ENCODE peak calls at places on chromosomes 6 and 20, in nine cellular contexts. J, X, M, Y, O, G, H, L and I are unnamed samples.

GRCh38 chr6:29426654-29427053 is 11.9 kb downstream of the OR12D1 start:
- DNase-seq in J (no peak), X (no peak), M (no peak), Y (no peak), O (no peak), G (no peak), H (no peak), L (no peak), I (no peak)

GRCh38 chr6:32604434-32604877 is 14.8 kb upstream of the HLA-DRB1 start:
- DNase-seq in J (no peak), X (no peak), M (no peak), Y (no peak), O (no peak), G (no peak), H (no peak), L (no peak), I (no peak)

GRCh38 chr6:39887692-39888450 is 46.4 kb downstream of the MOCS1 start:
- DNase-seq in J (no peak), X (no peak), M (peak; percentile 83), Y (peak; percentile 39), O (peak; percentile 98), G (peak; percentile 95), H (peak; percentile 86), L (peak; percentile 18), I (no peak)

GRCh38 chr6:63527658-63528514 is 44.4 kb upstream of the LOC128125822 start:
- DNase-seq in J (no peak), X (no peak), M (no peak), Y (peak; percentile 94), O (peak; percentile 95), G (peak; percentile 100), H (no peak), L (no peak), I (peak; percentile 87)

GRCh38 chr20:298755-299391 is 1.5 kb downstream of the ZCCHC3 start:
- DNase-seq in J (no peak), X (no peak), M (no peak), Y (no peak), O (no peak), G (no peak), H (no peak), L (no peak), I (no peak)

GRCh38 chr6:93684339-93684738 is 265.0 kb upstream of the EPHA7 start:
- DNase-seq in J (no peak), X (no peak), M (no peak), Y (no peak), O (no peak), G (no peak), H (no peak), L (no peak), I (no peak)

GRCh38 chr20:37282558-37282957 is 6.9 kb upstream of the MANBAL start:
- DNase-seq in J (no peak), X (no peak), M (no peak), Y (no peak), O (peak; percentile 80), G (peak; percentile 81), H (no peak), L (peak; percentile 43), I (no peak)

GRCh38 chr20:56433221-56433879 is 21.3 kb downstream of the CASS4 start:
- DNase-seq in J (no peak), X (no peak), M (no peak), Y (no peak), O (no peak), G (no peak), H (no peak), L (no peak), I (no peak)

GRCh38 chr6:102085257-102085656 is 691.7 kb downstream of the GRIK2 start:
- DNase-seq in J (no peak), X (no peak), M (no peak), Y (no peak), O (no peak), G (peak; percentile 29), H (no peak), L (no peak), I (no peak)

GRCh38 chr6:78999737-79000136 is 78.3 kb downstream of the PHIP start:
- DNase-seq in J (no peak), X (no peak), M (no peak), Y (no peak), O (peak; percentile 15), G (peak; percentile 8), H (no peak), L (no peak), I (no peak)

GRCh38 chr6:143607959-143608358 is 69.8 kb upstream of the PHACTR2 start:
- DNase-seq in J (no peak), X (no peak), M (no peak), Y (peak; percentile 63), O (no peak), G (no peak), H (no peak), L (peak; percentile 31), I (no peak)

GRCh38 chr6:147950623-147950987 is 392.0 kb upstream of the SASH1 start:
- DNase-seq in J (no peak), X (no peak), M (peak; percentile 9), Y (no peak), O (peak; percentile 88), G (peak; percentile 21), H (no peak), L (no peak), I (no peak)

GRCh38 chr6:10534418-10534760 is 13.2 kb downstream of the GCNT2 start:
- DNase-seq in J (no peak), X (no peak), M (no peak), Y (no peak), O (no peak), G (no peak), H (no peak), L (peak; percentile 52), I (no peak)

GRCh38 chr6:33297406-33297955 is 1.3 kb downstream of the RGL2 start:
- DNase-seq in J (peak; percentile 41), X (no peak), M (no peak), Y (peak; percentile 65), O (no peak), G (no peak), H (no peak), L (peak; percentile 78), I (no peak)

GRCh38 chr6:46254331-46254730 is 83.6 kb upstream of the ENPP5 start:
- DNase-seq in J (no peak), X (no peak), M (no peak), Y (no peak), O (no peak), G (no peak), H (no peak), L (no peak), I (no peak)

GRCh38 chr20:51125774-51126173 is 102.9 kb upstream of the KCNG1 start:
- DNase-seq in J (no peak), X (no peak), M (no peak), Y (no peak), O (no peak), G (no peak), H (no peak), L (no peak), I (no peak)

GRCh38 chr6:118813795-118814194 is 80.2 kb upstream of the ASF1A start:
- DNase-seq in J (no peak), X (no peak), M (no peak), Y (no peak), O (peak; percentile 30), G (peak; percentile 76), H (no peak), L (no peak), I (no peak)

DNA sequence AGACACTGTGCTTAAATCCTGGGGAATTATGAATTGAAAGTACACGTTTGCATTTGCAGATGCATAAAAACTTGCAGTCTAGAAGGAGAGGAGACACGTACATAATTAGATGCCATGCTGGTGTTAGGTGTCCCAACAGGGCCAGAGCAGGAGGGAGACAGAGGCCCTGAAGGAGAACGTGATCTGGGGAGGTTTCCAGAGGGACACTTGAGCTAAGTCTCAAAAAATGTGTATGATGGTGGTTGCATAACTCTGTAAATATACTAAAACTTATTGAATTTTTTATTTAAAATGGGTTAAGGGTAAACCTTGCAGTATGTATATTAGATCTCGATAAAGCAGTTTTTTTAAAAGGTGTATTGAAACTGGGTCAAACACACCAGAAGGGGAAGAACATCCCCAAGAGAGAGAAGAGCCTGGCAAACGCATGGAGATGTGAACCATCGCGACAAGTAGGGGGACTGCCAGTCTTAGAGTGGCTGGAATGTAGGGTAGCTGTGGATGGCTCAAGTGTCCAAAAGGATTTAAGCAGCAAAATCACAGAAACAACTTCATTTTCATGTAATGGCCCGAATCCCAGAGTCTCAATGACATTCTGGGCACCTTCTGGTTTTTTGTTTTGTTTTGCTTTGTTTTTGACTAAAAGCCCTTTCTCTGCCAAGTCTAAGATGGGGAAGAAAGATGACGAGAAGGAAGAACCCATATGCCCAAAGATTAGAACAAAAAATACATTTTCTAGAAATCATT is 15.3 kb downstream of the TRAF3IP2 start:
- DNase-seq in J (no peak), X (no peak), M (no peak), Y (no peak), O (no peak), G (peak; percentile 56), H (no peak), L (no peak), I (no peak)
- H3K27ac ChIP-seq in J (no peak overlapping the region), X (no peak overlapping the region), M (peak overlapping the region; percentile 43), Y (peak overlapping the region; percentile 86), O (no peak overlapping the region), G (peak overlapping the region; percentile 93), H (no peak overlapping the region), L (no peak overlapping the region), I (peak overlapping the region; percentile 94)

DNA sequence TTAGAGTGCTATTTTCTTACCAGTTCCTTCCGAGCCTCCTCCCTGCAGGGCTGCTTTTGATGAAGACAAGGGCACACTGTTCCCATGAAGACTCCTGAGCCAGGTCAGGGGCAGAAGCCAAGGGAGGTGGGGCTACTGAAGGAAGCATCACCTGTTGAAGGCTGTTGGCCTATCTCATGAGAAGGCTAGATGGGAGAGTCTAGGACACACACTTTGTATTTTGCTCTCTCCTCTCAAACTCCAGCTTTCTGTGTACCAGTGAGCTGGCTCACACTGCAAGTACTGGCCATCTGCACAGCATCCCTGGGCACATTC is 683.2 kb upstream of the ID4 start:
- DNase-seq in J (no peak), X (no peak), M (no peak), Y (no peak), O (no peak), G (no peak), H (no peak), L (no peak), I (no peak)
- H3K27ac ChIP-seq in J (peak overlapping the region; percentile 3), X (no peak overlapping the region), M (peak overlapping the region; percentile 39), Y (no peak overlapping the region), O (no peak overlapping the region), G (no peak overlapping the region), H (peak overlapping the region; percentile 56), L (no peak overlapping the region), I (no peak overlapping the region)

DNA sequence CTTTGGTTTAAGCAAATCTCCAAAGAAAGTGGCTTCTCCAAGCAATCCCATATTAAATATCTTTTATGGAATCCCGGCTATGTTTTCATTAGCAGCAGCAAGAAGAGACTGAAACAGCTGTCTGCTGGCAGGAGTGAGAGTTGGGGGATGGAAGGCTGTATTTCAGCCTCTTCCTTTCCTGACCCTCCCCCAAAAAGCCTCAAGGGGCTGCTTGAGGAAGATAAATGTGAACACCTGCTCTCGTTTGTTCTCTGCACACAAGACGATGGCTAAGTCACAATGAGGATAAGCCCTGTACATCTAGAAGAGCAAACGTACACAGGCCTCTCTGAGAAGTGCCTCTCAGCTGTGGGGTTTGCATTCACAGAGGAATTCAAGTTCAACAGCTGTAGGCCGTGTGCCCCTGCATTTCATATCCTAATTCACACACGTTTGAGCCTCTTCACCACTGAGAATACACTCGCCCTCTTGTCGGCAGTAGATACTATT is 16.3 kb downstream of the RIPOR2 start:
- DNase-seq in J (no peak), X (peak; percentile 88), M (no peak), Y (no peak), O (no peak), G (no peak), H (no peak), L (no peak), I (no peak)
- H3K27ac ChIP-seq in J (peak overlapping the region; percentile 58), X (peak overlapping the region; percentile 81), M (peak overlapping the region; percentile 57), Y (no peak overlapping the region), O (peak overlapping the region; percentile 42), G (peak overlapping the region; percentile 73), H (peak overlapping the region; percentile 64), L (no peak overlapping the region), I (no peak overlapping the region)

GRCh38 chr6:168045706-168046620 is 33.0 kb downstream of the FRMD1 start:
- DNase-seq in J (no peak), X (no peak), M (no peak), Y (no peak), O (peak; percentile 66), G (peak; percentile 9), H (no peak), L (no peak), I (no peak)
- H3K27ac ChIP-seq in J (no peak overlapping the region), X (no peak overlapping the region), M (peak overlapping the region; percentile 66), Y (no peak overlapping the region), O (no peak overlapping the region), G (no peak overlapping the region), H (peak overlapping the region; percentile 69), L (no peak overlapping the region), I (no peak overlapping the region)